ENCODE peak calls at places on chromosomes 7 and 10, in five cellular contexts. C, P, Q, X and U are unnamed samples.

GRCh38 chr7:99121496-99122021 is 22.3 kb downstream of the SMURF1 start:
- DNase-seq in C (no peak), P (no peak), Q (no peak), X (no peak), U (no peak)

GRCh38 chr7:73718438-73718881 is 1.0 kb downstream of the STX1A start:
- DNase-seq in C (no peak), P (no peak), Q (no peak), X (no peak), U (no peak)

GRCh38 chr7:18760046-18760445 is 264.5 kb downstream of the HDAC9 start:
- DNase-seq in C (no peak), P (no peak), Q (no peak), X (no peak), U (no peak)

GRCh38 chr10:16904619-16905018 is 87.4 kb upstream of the RSU1 start:
- DNase-seq in C (no peak), P (peak), Q (no peak), X (no peak), U (no peak)

GRCh38 chr7:25186436-25186835 is 41.9 kb downstream of the NPVF start:
- DNase-seq in C (no peak), P (no peak), Q (no peak), X (no peak), U (no peak)

GRCh38 chr10:80203835-80204148 is 1.5 kb downstream of the ANXA11 start:
- DNase-seq in C (no peak), P (no peak), Q (no peak), X (no peak), U (no peak)

GRCh38 chr10:75772153-75772887 is 340.9 kb downstream of the LRMDA start:
- DNase-seq in C (no peak), P (peak), Q (no peak), X (no peak), U (no peak)

GRCh38 chr10:28880551-28880950 is 203.2 kb downstream of the BAMBI start:
- DNase-seq in C (no peak), P (no peak), Q (no peak), X (no peak), U (no peak)

GRCh38 chr10:115710136-115710535 is 562.9 kb downstream of the GFRA1 start:
- DNase-seq in C (no peak), P (no peak), Q (no peak), X (no peak), U (no peak)

GRCh38 chr10:132186488-132187413 is at the start of gene DPYSL4:
- DNase-seq in C (no peak), P (no peak), Q (no peak), X (peak), U (no peak)

GRCh38 chr7:130719550-130719949 is 14.5 kb downstream of the KLF14 start:
- DNase-seq in C (no peak), P (no peak), Q (no peak), X (no peak), U (no peak)

GRCh38 chr10:43203491-43204393 is 63.1 kb downstream of the RASGEF1A start:
- DNase-seq in C (no peak), P (no peak), Q (no peak), X (peak), U (peak)

GRCh38 chr10:116796910-116797513 is 52.3 kb upstream of the ENO4 start:
- DNase-seq in C (peak), P (peak), Q (no peak), X (peak), U (peak)

GRCh38 chr7:132932321-132933075 is 149.4 kb downstream of the CHCHD3 start:
- DNase-seq in C (no peak), P (no peak), Q (no peak), X (peak), U (no peak)

GRCh38 chr10:132431537-132432175 is 34.7 kb downstream of the PWWP2B start:
- DNase-seq in C (no peak), P (no peak), Q (no peak), X (no peak), U (no peak)

GRCh38 chr10:103884681-103885139 is 29.3 kb upstream of the SH3PXD2A start:
- DNase-seq in C (peak), P (no peak), Q (no peak), X (peak), U (no peak)

GRCh38 chr7:123401295-123401694 is 133.1 kb downstream of the IQUB start:
- DNase-seq in C (no peak), P (no peak), Q (no peak), X (peak), U (no peak)

GRCh38 chr7:139230484-139230773 is 608 bp upstream of the UBN2 start:
- DNase-seq in C (no peak), P (no peak), Q (no peak), X (no peak), U (no peak)

GRCh38 chr7:99379043-99379577 is 4.6 kb downstream of the ARPC1B start:
- DNase-seq in C (peak), P (peak), Q (peak), X (no peak), U (no peak)

GRCh38 chr7:109751241-109751640 is 1181.6 kb downstream of the DNAJB9 start:
- DNase-seq in C (no peak), P (no peak), Q (no peak), X (no peak), U (no peak)

GRCh38 chr7:96831446-96831845 is 121.8 kb upstream of the SEM1 start:
- DNase-seq in C (no peak), P (no peak), Q (no peak), X (no peak), U (no peak)

GRCh38 chr10:8312861-8313260 is 258.4 kb downstream of the GATA3 start:
- DNase-seq in C (no peak), P (no peak), Q (no peak), X (no peak), U (no peak)

GRCh38 chr10:7797582-7797981 is 9.6 kb downstream of the ATP5F1C start:
- DNase-seq in C (no peak), P (no peak), Q (no peak), X (no peak), U (no peak)

GRCh38 chr7:44279731-44280505 is 45.5 kb downstream of the CAMK2B start:
- DNase-seq in C (peak), P (no peak), Q (no peak), X (no peak), U (peak)

GRCh38 chr10:71805776-71806705 is 32.7 kb upstream of the VSIR start:
- DNase-seq in C (peak), P (no peak), Q (no peak), X (peak), U (no peak)

GRCh38 chr10:97531401-97531985 is 32.8 kb downstream of the UBTD1 start:
- DNase-seq in C (no peak), P (no peak), Q (no peak), X (peak), U (no peak)

DNA sequence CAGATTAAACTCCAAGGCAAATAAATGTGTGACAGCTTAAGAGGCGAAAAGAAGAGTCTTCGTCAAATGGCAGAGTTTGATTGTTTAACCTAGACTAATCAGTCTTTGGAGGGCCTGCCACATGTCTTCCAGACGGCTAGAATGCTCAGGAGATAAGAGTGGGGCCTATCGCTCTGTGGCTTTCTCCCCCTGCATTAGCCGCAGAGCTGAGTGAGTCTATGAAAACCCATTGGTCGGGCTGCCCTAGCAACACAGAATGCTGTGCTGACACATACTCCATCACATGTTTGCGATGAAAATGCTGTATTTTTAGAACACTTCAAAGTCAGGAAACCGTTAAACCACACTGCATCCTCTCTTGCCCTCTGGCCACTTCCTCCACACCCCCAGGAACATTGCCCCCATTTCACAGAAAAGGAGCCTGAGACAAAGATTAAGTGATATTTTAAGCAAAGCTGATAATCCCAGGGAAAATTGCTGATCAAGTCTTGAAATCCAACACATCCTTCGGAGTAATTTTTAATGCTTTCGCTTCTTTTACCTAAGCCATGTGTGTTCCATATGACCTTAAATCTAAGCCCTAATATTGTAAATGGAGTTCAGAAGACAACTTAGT is 161.0 kb downstream of the CELF2 start:
- DNase-seq in C (peak), P (no peak), Q (peak), X (no peak), U (no peak)
- TF ChIP-seq POLR2AphosphoS5 in C (peak), P (peak), Q (peak), X (no peak), U (no peak)

GRCh38 chr7:27424231-27424630 is 181.6 kb downstream of the EVX1 start:
- DNase-seq in C (peak), P (no peak), Q (no peak), X (no peak), U (peak)

GRCh38 chr7:27420702-27421101 is 178.1 kb downstream of the EVX1 start:
- DNase-seq in C (peak), P (no peak), Q (no peak), X (no peak), U (no peak)

GRCh38 chr7:27423290-27423689 is 180.7 kb downstream of the EVX1 start:
- DNase-seq in C (peak), P (no peak), Q (no peak), X (no peak), U (no peak)

GRCh38 chr7:27424749-27425148 is 182.1 kb downstream of the EVX1 start:
- DNase-seq in C (peak), P (no peak), Q (no peak), X (no peak), U (no peak)

GRCh38 chr7:27423821-27424220 is 181.2 kb downstream of the EVX1 start:
- DNase-seq in C (no peak), P (no peak), Q (no peak), X (no peak), U (no peak)
- TF ChIP-seq POLR2AphosphoS5 in C (no peak), P (no peak), Q (no peak), X (no peak), U (no peak)

GRCh38 chr7:47333131-47333887 is 248.6 kb downstream of the TNS3 start:
- DNase-seq in C (no peak), P (no peak), Q (no peak), X (no peak), U (no peak)

GRCh38 chr7:47331179-47331565 is 250.7 kb downstream of the TNS3 start:
- DNase-seq in C (no peak), P (no peak), Q (no peak), X (no peak), U (peak)

GRCh38 chr7:47330561-47331178 is 251.2 kb downstream of the TNS3 start:
- DNase-seq in C (no peak), P (no peak), Q (no peak), X (no peak), U (peak)

GRCh38 chr7:47332681-47333080 is 249.2 kb downstream of the TNS3 start:
- DNase-seq in C (no peak), P (no peak), Q (no peak), X (no peak), U (no peak)

DNA sequence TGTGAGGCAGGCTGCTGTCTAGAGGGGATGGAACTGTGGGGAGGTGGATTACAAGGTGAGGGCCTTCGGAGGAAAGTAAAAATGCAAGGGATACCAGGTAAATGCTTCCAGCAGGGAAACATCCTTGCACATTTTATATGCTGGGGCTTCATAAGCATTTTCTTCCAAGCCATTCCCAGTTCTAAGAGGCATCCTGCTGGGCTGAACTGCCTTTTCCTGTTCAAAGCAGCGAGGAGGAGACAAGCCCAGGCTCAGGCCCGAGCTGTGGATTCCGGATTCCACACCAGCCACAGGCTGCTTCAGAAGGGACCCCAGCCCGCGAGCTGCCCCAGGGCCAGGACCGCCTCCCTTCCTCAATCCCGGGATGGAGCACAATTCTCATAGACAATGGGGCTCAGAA is 249.7 kb downstream of the TNS3 start:
- DNase-seq in C (no peak), P (no peak), Q (no peak), X (peak), U (peak)
- TF ChIP-seq POLR2AphosphoS5 in C (no peak), P (no peak), Q (no peak), X (no peak), U (no peak)

GRCh38 chr7:116224492-116225098 is 14.3 kb downstream of the TES start:
- DNase-seq in C (no peak), P (no peak), Q (no peak), X (no peak), U (no peak)
- TF ChIP-seq POLR2AphosphoS5 in C (no peak), P (no peak), Q (no peak), X (no peak), U (no peak)

GRCh38 chr7:452791-453455 is 66.7 kb downstream of the PDGFA start:
- DNase-seq in C (no peak), P (no peak), Q (no peak), X (no peak), U (no peak)

GRCh38 chr7:452230-452751 is 67.4 kb downstream of the PDGFA start:
- DNase-seq in C (no peak), P (no peak), Q (no peak), X (peak), U (no peak)

GRCh38 chr7:453597-454306 is 65.9 kb downstream of the PDGFA start:
- DNase-seq in C (no peak), P (no peak), Q (no peak), X (no peak), U (no peak)

GRCh38 chr7:455110-455928 is 64.3 kb downstream of the PDGFA start:
- DNase-seq in C (peak), P (no peak), Q (no peak), X (no peak), U (peak)

DNA sequence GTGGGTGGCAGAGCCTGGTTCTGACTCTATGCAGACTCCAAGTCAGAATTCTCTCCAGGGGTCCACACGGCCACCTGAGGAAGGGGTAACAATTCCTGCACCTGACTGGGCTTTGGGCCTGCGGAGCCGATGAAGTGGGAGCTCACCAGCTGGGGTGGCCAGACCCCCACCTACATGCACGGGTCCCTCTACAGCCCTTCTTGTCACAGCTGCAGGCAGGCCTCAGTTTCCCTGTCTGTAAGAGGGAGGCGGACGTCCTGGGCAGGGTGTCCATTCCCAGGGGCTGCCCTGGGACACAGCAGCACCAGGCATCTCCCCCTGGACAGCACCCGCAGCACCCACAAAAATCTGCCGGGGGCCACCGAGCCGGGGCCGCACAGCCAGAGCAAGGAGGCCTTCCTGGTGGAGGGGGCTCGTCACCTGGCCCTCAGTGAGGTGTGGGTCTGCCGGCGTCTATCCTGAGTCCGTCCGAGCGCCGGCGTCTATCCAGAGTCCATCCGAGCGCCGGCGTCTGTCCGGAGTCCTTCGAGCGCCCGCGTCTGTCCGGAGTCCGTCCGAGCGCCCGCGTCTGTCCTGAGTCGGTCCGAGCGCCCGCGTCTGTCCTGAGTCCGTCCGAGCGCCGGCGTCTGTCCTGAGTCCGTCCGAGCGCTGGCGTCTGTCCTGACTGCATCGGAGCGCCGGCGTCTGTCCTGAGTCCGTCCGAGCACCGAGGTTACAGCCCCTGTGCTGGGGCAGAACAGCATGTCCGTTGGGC is 65.1 kb downstream of the PDGFA start:
- DNase-seq in C (no peak), P (no peak), Q (no peak), X (no peak), U (no peak)
- TF ChIP-seq POLR2AphosphoS5 in C (no peak), P (no peak), Q (no peak), X (no peak), U (no peak)

DNA sequence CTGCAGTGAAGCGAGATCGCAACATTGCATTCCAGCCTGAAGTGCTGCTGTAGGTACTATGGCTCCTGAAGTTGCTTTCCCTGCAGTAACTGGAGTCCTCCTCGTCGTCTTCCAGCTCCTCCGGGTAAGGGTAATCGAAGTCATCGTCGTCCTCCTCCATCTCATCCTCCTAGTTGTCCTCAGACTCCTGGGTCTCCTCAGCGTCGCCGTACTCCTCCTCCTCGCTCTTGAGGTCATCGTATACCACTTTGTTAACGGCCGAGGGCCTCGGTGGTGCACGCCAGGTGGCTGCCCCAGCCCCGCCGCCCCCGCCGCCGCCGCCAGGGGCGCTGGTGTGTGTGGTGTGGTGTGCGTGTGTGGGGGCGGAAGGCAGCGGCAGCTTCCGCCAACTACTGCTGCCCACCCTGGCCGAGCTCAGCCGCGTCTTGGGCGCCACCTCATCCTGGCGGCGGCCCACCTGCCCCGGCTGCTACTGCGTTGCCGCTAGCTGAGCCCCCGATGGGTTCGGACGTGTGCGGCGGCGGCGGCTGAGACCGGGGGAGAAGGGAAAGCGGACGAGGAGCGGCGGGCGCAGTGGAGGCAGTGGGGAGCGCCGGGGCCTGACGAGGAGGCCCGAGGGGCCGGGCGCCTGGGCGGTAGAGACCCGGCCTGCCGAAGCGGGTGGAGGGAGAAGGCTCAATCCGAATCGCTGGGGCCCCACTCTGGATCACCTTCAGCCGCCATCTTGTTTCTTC is 11.8 kb upstream of the ACBD5 start:
- DNase-seq in C (peak), P (no peak), Q (peak), X (peak), U (peak)
- TF ChIP-seq POLR2AphosphoS5 in C (peak), P (no peak), Q (peak), X (peak), U (no peak)

DNA sequence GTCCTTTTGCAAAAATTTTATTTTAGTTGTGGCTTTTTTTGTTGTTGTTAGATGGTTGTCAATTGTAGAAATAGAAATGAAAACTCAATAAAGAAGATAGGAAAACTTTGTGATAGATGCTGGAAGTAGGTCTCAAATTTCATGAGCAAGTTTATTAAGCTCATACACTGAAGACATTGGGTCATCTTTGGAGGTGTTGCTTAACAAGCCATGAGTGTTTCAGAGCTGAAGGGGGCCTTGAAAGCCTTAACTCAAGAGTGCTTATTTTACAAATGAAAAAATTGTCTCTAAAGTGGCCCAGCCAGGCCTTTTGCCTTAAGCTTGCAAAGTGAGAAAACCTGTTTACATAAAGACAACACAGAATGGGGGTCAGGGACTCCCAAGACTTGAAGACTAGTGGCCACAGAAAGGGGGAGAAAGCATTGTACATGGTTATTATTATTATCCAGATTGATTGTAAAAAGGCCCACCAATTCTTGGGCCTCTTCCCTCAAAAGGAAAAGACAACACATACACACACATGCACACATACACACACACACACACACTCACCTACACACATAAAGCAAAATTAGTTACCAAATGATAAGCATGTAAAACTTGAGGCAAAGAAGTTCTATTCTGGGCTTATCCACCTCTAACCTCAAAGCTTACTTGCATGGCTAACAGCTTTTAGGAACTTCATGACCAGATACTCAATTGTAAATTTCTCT is 49.7 kb upstream of the GLCCI1 start:
- DNase-seq in C (no peak), P (no peak), Q (peak), X (no peak), U (no peak)
- TF ChIP-seq POLR2AphosphoS5 in C (no peak), P (no peak), Q (no peak), X (no peak), U (no peak)

GRCh38 chr10:121428848-121429247 is 169.4 kb downstream of the FGFR2 start:
- DNase-seq in C (no peak), P (no peak), Q (no peak), X (no peak), U (no peak)

GRCh38 chr10:121422096-121422495 is 176.1 kb downstream of the FGFR2 start:
- DNase-seq in C (no peak), P (no peak), Q (no peak), X (no peak), U (no peak)

GRCh38 chr10:121426307-121426706 is 171.9 kb downstream of the FGFR2 start:
- DNase-seq in C (no peak), P (no peak), Q (no peak), X (peak), U (no peak)

DNA sequence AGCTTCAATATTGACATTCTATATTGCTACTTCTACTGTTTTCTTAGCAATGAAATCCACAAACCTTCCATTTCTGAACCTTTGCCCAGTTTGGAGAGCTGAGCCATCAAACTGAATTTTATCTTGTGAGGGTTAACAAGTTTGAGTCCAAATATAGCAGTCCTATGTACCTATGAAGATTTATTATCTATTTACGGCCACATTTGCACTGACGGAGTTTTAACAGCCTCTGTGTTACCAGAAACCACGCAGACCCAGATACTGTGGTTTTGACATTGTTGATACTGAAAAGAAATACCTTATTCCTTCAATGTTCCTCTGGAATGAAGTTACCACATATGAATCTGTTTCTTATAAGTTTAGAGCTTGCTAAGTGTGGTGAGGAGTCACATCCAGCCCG is 172.6 kb downstream of the FGFR2 start:
- DNase-seq in C (no peak), P (no peak), Q (no peak), X (no peak), U (no peak)
- TF ChIP-seq POLR2AphosphoS5 in C (peak), P (no peak), Q (no peak), X (no peak), U (no peak)